ENCODE peak calls at places on chromosomes 1 and 21, in seven cellular contexts. Z is T follicular helper cell; Y is cardiac fibroblast; E is Ammon's horn; F is stimulated activated CD4-positive, alpha-beta T cell treated with anti-CD3 and anti-CD28 coated beads, Interleukin-15, amount 100 ng/mL, for 1 hour; X is fibroblast of mammary gland; T is HuH-7.5. L is an unnamed sample.

GRCh38 chr1:69485616-69486015 is 82.1 kb upstream of the LRRC7 start:
- DNase-seq in Z (no peak), F (no peak), Y (no peak), E (no peak), T (no peak), X (no peak), L (no peak)

GRCh38 chr1:81998165-81998564 is 197.4 kb downstream of the ADGRL2 start:
- DNase-seq in Z (no peak), E (no peak), X (peak), F (no peak), T (no peak), Y (peak), L (peak)

GRCh38 chr21:36695283-36695634 is 3.7 kb upstream of the SIM2 start:
- DNase-seq in Z (no peak), F (no peak), E (no peak), Y (no peak), T (no peak), X (no peak), L (no peak)

GRCh38 chr21:44420416-44421205 is 34.7 kb upstream of the LRRC3 start:
- DNase-seq in T (no peak), F (no peak), Y (no peak), E (no peak), Z (no peak), X (no peak), L (no peak)

GRCh38 chr1:8966606-8967005 is 20.9 kb downstream of the CA6 start:
- DNase-seq in X (no peak), F (no peak), E (no peak), Z (no peak), T (no peak), Y (no peak), L (no peak)

GRCh38 chr1:69263982-69264381 is 303.7 kb upstream of the LRRC7 start:
- DNase-seq in T (no peak), Y (no peak), Z (no peak), F (no peak), E (peak), X (peak), L (no peak)

GRCh38 chr21:15094706-15095105 is 29.9 kb upstream of the NRIP1 start:
- DNase-seq in F (no peak), Z (no peak), T (no peak), E (no peak), Y (no peak), X (peak), L (no peak)

GRCh38 chr1:173478099-173478555 is 992 bp downstream of the PRDX6 start:
- DNase-seq in F (no peak), Y (peak), Z (no peak), T (peak), E (peak), X (peak), L (peak)

GRCh38 chr1:234505774-234506114 is 26.8 kb upstream of the TARBP1 start:
- DNase-seq in Y (peak), X (peak), T (no peak), F (no peak), E (no peak), Z (no peak), L (peak)

GRCh38 chr1:3360646-3361257 is 93.7 kb upstream of the ARHGEF16 start:
- DNase-seq in E (peak), T (no peak), Z (no peak), Y (no peak), X (no peak), F (no peak), L (no peak)

GRCh38 chr1:41492341-41492848 is 7.9 kb upstream of the EDN2 start:
- DNase-seq in F (no peak), Y (peak), E (no peak), Z (no peak), T (peak), X (peak), L (no peak)

GRCh38 chr1:33410091-33410701 is 20.7 kb downstream of the PHC2 start:
- DNase-seq in Y (peak), F (no peak), T (no peak), X (peak), E (peak), Z (no peak), L (peak)

GRCh38 chr1:157932082-157932481 is 61.4 kb upstream of the KIRREL1 start:
- DNase-seq in F (no peak), X (peak), T (no peak), E (no peak), Y (peak), Z (no peak), L (no peak)

GRCh38 chr1:30310966-30311742 is 412.2 kb downstream of the MATN1 start:
- DNase-seq in T (no peak), Z (no peak), X (no peak), E (no peak), Y (no peak), F (no peak), L (no peak)

GRCh38 chr1:68207129-68207689 is 25.1 kb downstream of the WLS start:
- DNase-seq in Y (peak), Z (no peak), E (no peak), F (no peak), X (peak), T (no peak), L (no peak)

GRCh38 chr1:192609110-192610079 is 26.6 kb upstream of the RGS13 start:
- DNase-seq in E (peak), X (no peak), F (peak), Z (peak), T (no peak), Y (no peak), L (peak)

GRCh38 chr1:966135-966602 is at the start of gene PLEKHN1:
- DNase-seq in E (no peak), X (peak), F (no peak), Y (peak), Z (no peak), T (peak), L (no peak)

GRCh38 chr1:27623327-27624212 is 11.4 kb downstream of the FGR start:
- DNase-seq in X (no peak), Z (no peak), E (no peak), Y (no peak), T (no peak), F (no peak), L (no peak)

GRCh38 chr21:14751602-14752001 is 205.5 kb upstream of the SAMSN1 start:
- DNase-seq in F (no peak), X (no peak), Z (no peak), E (no peak), Y (no peak), T (no peak), L (no peak)

GRCh38 chr1:74012583-74012982 is 185.4 kb downstream of the LRRIQ3 start:
- DNase-seq in E (no peak), T (no peak), Z (no peak), X (no peak), F (no peak), Y (no peak), L (no peak)

GRCh38 chr1:164272156-164272555 is 286.8 kb upstream of the PBX1 start:
- DNase-seq in F (no peak), T (no peak), E (no peak), Z (no peak), Y (no peak), X (no peak), L (no peak)

GRCh38 chr1:43867946-43868740 is 65.5 kb upstream of the ARTN start:
- DNase-seq in X (peak), E (no peak), Z (no peak), F (no peak), Y (peak), T (no peak), L (peak)

GRCh38 chr1:227273557-227273956 is 44.7 kb downstream of the CDC42BPA start:
- DNase-seq in F (no peak), Z (no peak), E (no peak), Y (peak), X (peak), T (no peak), L (no peak)

GRCh38 chr1:226082959-226083302 is 20.4 kb downstream of the H3-3A start:
- DNase-seq in T (peak), Y (peak), F (no peak), Z (no peak), X (peak), E (peak), L (peak)

GRCh38 chr1:113530021-113530420 is 139.7 kb downstream of the MAGI3 start:
- DNase-seq in Y (peak), Z (no peak), X (no peak), F (no peak), E (no peak), T (no peak), L (peak)

GRCh38 chr1:43329995-43330751 is 7.4 kb upstream of the MPL start:
- DNase-seq in X (peak), T (no peak), Z (no peak), E (no peak), F (no peak), Y (peak), L (peak)

GRCh38 chr1:163069142-163069541 is at the start of gene RGS4:
- DNase-seq in T (no peak), X (peak), F (no peak), Z (no peak), Y (peak), E (peak), L (peak)

GRCh38 chr1:72285074-72285425 is 2.7 kb upstream of the NEGR1 start:
- DNase-seq in Y (no peak), F (no peak), Z (no peak), E (peak), T (no peak), X (no peak), L (no peak)

GRCh38 chr1:229139320-229139719 is 131.6 kb upstream of the RAB4A start:
- DNase-seq in Y (no peak), E (no peak), X (no peak), T (no peak), Z (no peak), F (no peak), L (no peak)

GRCh38 chr1:154476791-154477190 is 25.2 kb upstream of the TDRD10 start:
- DNase-seq in X (no peak), E (no peak), T (no peak), Z (no peak), Y (no peak), F (no peak), L (no peak)

GRCh38 chr1:20167126-20167525 is 18.8 kb upstream of the UBXN10 start:
- DNase-seq in Y (no peak), X (no peak), Z (no peak), T (no peak), F (no peak), E (no peak), L (no peak)

GRCh38 chr1:241641748-241642592 is 1.8 kb upstream of the CHML start:
- DNase-seq in E (no peak), Z (no peak), F (no peak), Y (peak), T (peak), X (peak), L (peak)

GRCh38 chr1:235742914-235743599 is 93.5 kb upstream of the GNG4 start:
- DNase-seq in Y (no peak), X (no peak), F (no peak), Z (no peak), T (no peak), E (no peak), L (no peak)

GRCh38 chr1:112251766-112252506 is 144.1 kb upstream of the CTTNBP2NL start:
- DNase-seq in E (no peak), Z (no peak), X (peak), F (no peak), Y (peak), T (no peak), L (peak)

L was measured in fibroblast of gingiva.